ENCODE peak calls at places on chromosomes 13 and 19, in six cellular contexts. One of them, this sample, is unnamed.

GRCh38 chr19:1790054-1790762 is 21.9 kb downstream of the ATP8B3 start:
- DNase-seq in WERI-Rb-1: no peak
- DNase-seq in tibial artery: no peak
- DNase-seq in lower leg skin: no peak
- DNase-seq in GM13977: no peak
- DNase-seq in AG09319: no peak
- DNase-seq in this sample: no peak

GRCh38 chr13:96053003-96053703 is at the start of gene UGGT2:
- DNase-seq in WERI-Rb-1: peak; percentile 99
- DNase-seq in tibial artery: peak; percentile 97
- DNase-seq in lower leg skin: peak; percentile 98
- DNase-seq in GM13977: peak; percentile 98
- DNase-seq in AG09319: peak; percentile 89
- DNase-seq in this sample: peak; percentile 97

GRCh38 chr19:15612342-15612741 is 2.7 kb upstream of the CYP4F8 start:
- DNase-seq in WERI-Rb-1: no peak
- DNase-seq in tibial artery: no peak
- DNase-seq in lower leg skin: no peak
- DNase-seq in GM13977: no peak
- DNase-seq in AG09319: no peak
- DNase-seq in this sample: no peak

GRCh38 chr13:84686973-84687372 is 804.7 kb upstream of the SLITRK1 start:
- DNase-seq in WERI-Rb-1: no peak
- DNase-seq in tibial artery: no peak
- DNase-seq in lower leg skin: no peak
- DNase-seq in GM13977: no peak
- DNase-seq in AG09319: no peak
- DNase-seq in this sample: no peak

GRCh38 chr19:3838661-3839060 is 30.2 kb downstream of the ZFR2 start:
- DNase-seq in WERI-Rb-1: no peak
- DNase-seq in tibial artery: no peak
- DNase-seq in lower leg skin: no peak
- DNase-seq in GM13977: no peak
- DNase-seq in AG09319: no peak
- DNase-seq in this sample: no peak

GRCh38 chr13:107681611-107682010 is 533.7 kb downstream of the LIG4 start:
- DNase-seq in WERI-Rb-1: peak; percentile 30
- DNase-seq in tibial artery: no peak
- DNase-seq in lower leg skin: no peak
- DNase-seq in GM13977: no peak
- DNase-seq in AG09319: no peak
- DNase-seq in this sample: no peak

GRCh38 chr19:48881741-48882657 is 9.8 kb downstream of the PPP1R15A start:
- DNase-seq in WERI-Rb-1: no peak
- DNase-seq in tibial artery: no peak
- DNase-seq in lower leg skin: no peak
- DNase-seq in GM13977: no peak
- DNase-seq in AG09319: no peak
- DNase-seq in this sample: no peak

GRCh38 chr13:101523732-101524131 is 71.3 kb downstream of the ITGBL1 start:
- DNase-seq in WERI-Rb-1: no peak
- DNase-seq in tibial artery: peak; percentile 82
- DNase-seq in lower leg skin: no peak
- DNase-seq in GM13977: no peak
- DNase-seq in AG09319: no peak
- DNase-seq in this sample: no peak

GRCh38 chr13:110759710-110760109 is 46.2 kb downstream of the ING1 start:
- DNase-seq in WERI-Rb-1: no peak
- DNase-seq in tibial artery: no peak
- DNase-seq in lower leg skin: no peak
- DNase-seq in GM13977: no peak
- DNase-seq in AG09319: no peak
- DNase-seq in this sample: no peak

GRCh38 chr19:16160943-16161560 is 12.3 kb downstream of the CIB3 start:
- DNase-seq in WERI-Rb-1: no peak
- DNase-seq in tibial artery: no peak
- DNase-seq in lower leg skin: no peak
- DNase-seq in GM13977: no peak
- DNase-seq in AG09319: no peak
- DNase-seq in this sample: no peak

GRCh38 chr19:10112037-10112751 is 701 bp downstream of the P2RY11 start:
- DNase-seq in WERI-Rb-1: no peak
- DNase-seq in tibial artery: no peak
- DNase-seq in lower leg skin: no peak
- DNase-seq in GM13977: no peak
- DNase-seq in AG09319: no peak
- DNase-seq in this sample: no peak

GRCh38 chr13:73984949-73985691 is 149.1 kb downstream of the KLF12 start:
- DNase-seq in WERI-Rb-1: no peak
- DNase-seq in tibial artery: no peak
- DNase-seq in lower leg skin: no peak
- DNase-seq in GM13977: no peak
- DNase-seq in AG09319: no peak
- DNase-seq in this sample: no peak

GRCh38 chr19:19105365-19106060 is 32.8 kb downstream of the TMEM161A start:
- DNase-seq in WERI-Rb-1: no peak
- DNase-seq in tibial artery: no peak
- DNase-seq in lower leg skin: no peak
- DNase-seq in GM13977: no peak
- DNase-seq in AG09319: peak; percentile 22
- DNase-seq in this sample: peak; percentile 72

GRCh38 chr19:53388168-53388567 is 6.8 kb upstream of the ZNF765 start:
- DNase-seq in WERI-Rb-1: no peak
- DNase-seq in tibial artery: no peak
- DNase-seq in lower leg skin: no peak
- DNase-seq in GM13977: no peak
- DNase-seq in AG09319: no peak
- DNase-seq in this sample: no peak

GRCh38 chr19:46133101-46133627 is 8.7 kb upstream of the IGFL3 start:
- DNase-seq in WERI-Rb-1: peak; percentile 30
- DNase-seq in tibial artery: no peak
- DNase-seq in lower leg skin: peak; percentile 74
- DNase-seq in GM13977: no peak
- DNase-seq in AG09319: peak; percentile 77
- DNase-seq in this sample: no peak

GRCh38 chr19:45092747-45093678 is at the start of gene PPP1R37:
- DNase-seq in WERI-Rb-1: peak; percentile 96
- DNase-seq in tibial artery: peak; percentile 95
- DNase-seq in lower leg skin: peak; percentile 98
- DNase-seq in GM13977: peak; percentile 98
- DNase-seq in AG09319: peak; percentile 91
- DNase-seq in this sample: peak; percentile 96
- TF ChIP-seq CTCF in WERI-Rb-1: no peak
- TF ChIP-seq CTCF in tibial artery: peak; percentile 47
- TF ChIP-seq CTCF in lower leg skin: no peak
- TF ChIP-seq CTCF in GM13977: no peak
- TF ChIP-seq CTCF in AG09319: no peak
- TF ChIP-seq CTCF in this sample: peak; percentile 21

GRCh38 chr19:51664131-51664530 is 17.5 kb upstream of the SIGLEC14 start:
- DNase-seq in WERI-Rb-1: no peak
- DNase-seq in tibial artery: no peak
- DNase-seq in lower leg skin: no peak
- DNase-seq in GM13977: no peak
- DNase-seq in AG09319: no peak
- DNase-seq in this sample: no peak

GRCh38 chr19:51663650-51664049 is 17.0 kb upstream of the SIGLEC14 start:
- DNase-seq in WERI-Rb-1: no peak
- DNase-seq in tibial artery: no peak
- DNase-seq in lower leg skin: no peak
- DNase-seq in GM13977: no peak
- DNase-seq in AG09319: no peak
- DNase-seq in this sample: no peak

GRCh38 chr19:51660975-51661600 is 14.5 kb upstream of the SIGLEC14 start:
- DNase-seq in WERI-Rb-1: peak; percentile 72
- DNase-seq in tibial artery: no peak
- DNase-seq in lower leg skin: no peak
- DNase-seq in GM13977: peak; percentile 46
- DNase-seq in AG09319: no peak
- DNase-seq in this sample: peak; percentile 67

GRCh38 chr19:51668167-51668566 is 21.5 kb upstream of the SIGLEC14 start:
- DNase-seq in WERI-Rb-1: no peak
- DNase-seq in tibial artery: no peak
- DNase-seq in lower leg skin: no peak
- DNase-seq in GM13977: no peak
- DNase-seq in AG09319: no peak
- DNase-seq in this sample: no peak

GRCh38 chr19:51664997-51665396 is 18.4 kb upstream of the SIGLEC14 start:
- DNase-seq in WERI-Rb-1: no peak
- DNase-seq in tibial artery: no peak
- DNase-seq in lower leg skin: no peak
- DNase-seq in GM13977: no peak
- DNase-seq in AG09319: no peak
- DNase-seq in this sample: no peak
- TF ChIP-seq CTCF in WERI-Rb-1: peak; percentile 12
- TF ChIP-seq CTCF in tibial artery: no peak
- TF ChIP-seq CTCF in lower leg skin: no peak
- TF ChIP-seq CTCF in GM13977: no peak
- TF ChIP-seq CTCF in AG09319: peak; percentile 4
- TF ChIP-seq CTCF in this sample: no peak

DNA sequence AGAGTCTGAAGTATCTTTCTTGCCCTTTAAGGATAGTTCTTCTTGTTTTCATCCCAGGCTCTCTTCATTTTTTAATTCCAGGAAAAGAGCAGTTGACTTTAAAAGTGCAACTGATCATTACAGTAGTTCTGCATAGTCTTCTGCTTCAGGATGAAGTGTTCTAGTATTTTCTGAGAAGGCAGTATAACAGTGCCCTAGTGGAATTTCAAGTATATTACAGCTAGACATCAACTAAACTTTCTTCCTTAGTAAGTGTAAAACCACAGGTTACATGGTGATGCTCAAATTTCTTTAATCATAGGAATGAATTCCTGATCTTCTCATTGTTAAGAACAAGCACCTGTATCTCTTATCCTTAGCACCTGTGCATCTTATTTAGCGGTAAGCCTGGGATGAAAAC is 10.9 kb downstream of the NUFIP1 start:
- DNase-seq in WERI-Rb-1: no peak
- DNase-seq in tibial artery: no peak
- DNase-seq in lower leg skin: no peak
- DNase-seq in GM13977: no peak
- DNase-seq in AG09319: no peak
- DNase-seq in this sample: no peak
- TF ChIP-seq CTCF in WERI-Rb-1: no peak
- TF ChIP-seq CTCF in tibial artery: no peak
- TF ChIP-seq CTCF in lower leg skin: no peak
- TF ChIP-seq CTCF in GM13977: no peak
- TF ChIP-seq CTCF in AG09319: no peak
- TF ChIP-seq CTCF in this sample: no peak

GRCh38 chr13:72508392-72508791 is 219.0 kb downstream of the MZT1 start:
- DNase-seq in WERI-Rb-1: no peak
- DNase-seq in tibial artery: no peak
- DNase-seq in lower leg skin: no peak
- DNase-seq in GM13977: no peak
- DNase-seq in AG09319: no peak
- DNase-seq in this sample: no peak

GRCh38 chr13:72507394-72508199 is 219.8 kb downstream of the MZT1 start:
- DNase-seq in WERI-Rb-1: no peak
- DNase-seq in tibial artery: no peak
- DNase-seq in lower leg skin: no peak
- DNase-seq in GM13977: no peak
- DNase-seq in AG09319: no peak
- DNase-seq in this sample: no peak

GRCh38 chr13:72504026-72504925 is 223.2 kb downstream of the MZT1 start:
- DNase-seq in WERI-Rb-1: no peak
- DNase-seq in tibial artery: no peak
- DNase-seq in lower leg skin: no peak
- DNase-seq in GM13977: no peak
- DNase-seq in AG09319: no peak
- DNase-seq in this sample: no peak

GRCh38 chr13:72506706-72507105 is 220.7 kb downstream of the MZT1 start:
- DNase-seq in WERI-Rb-1: no peak
- DNase-seq in tibial artery: no peak
- DNase-seq in lower leg skin: no peak
- DNase-seq in GM13977: no peak
- DNase-seq in AG09319: no peak
- DNase-seq in this sample: no peak

DNA sequence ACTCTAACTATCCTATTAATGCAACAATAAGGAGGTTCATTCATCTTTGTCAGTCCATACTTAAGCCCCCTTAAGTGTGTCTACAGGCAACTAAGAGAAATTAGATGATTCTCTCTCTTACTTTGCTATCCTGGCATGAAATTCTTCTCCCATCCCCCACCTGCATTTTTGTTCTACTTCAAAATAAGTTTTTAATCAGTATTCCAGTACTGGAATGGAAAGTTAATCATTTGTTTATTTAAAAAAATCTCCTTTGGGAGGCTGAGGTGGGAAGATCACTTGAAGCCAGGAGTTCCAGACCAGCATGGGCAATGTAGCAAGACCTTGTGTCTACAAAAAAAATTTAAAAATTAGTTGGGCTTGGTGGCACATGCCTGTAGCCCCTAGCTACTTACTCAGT is 222.1 kb downstream of the MZT1 start:
- DNase-seq in WERI-Rb-1: no peak
- DNase-seq in tibial artery: no peak
- DNase-seq in lower leg skin: no peak
- DNase-seq in GM13977: no peak
- DNase-seq in AG09319: no peak
- DNase-seq in this sample: no peak
- TF ChIP-seq CTCF in WERI-Rb-1: no peak
- TF ChIP-seq CTCF in tibial artery: no peak
- TF ChIP-seq CTCF in lower leg skin: no peak
- TF ChIP-seq CTCF in GM13977: no peak
- TF ChIP-seq CTCF in AG09319: no peak
- TF ChIP-seq CTCF in this sample: no peak

GRCh38 chr13:45464687-45465453 is at the start of gene COG3:
- DNase-seq in WERI-Rb-1: peak; percentile 93
- DNase-seq in tibial artery: peak; percentile 97
- DNase-seq in lower leg skin: peak; percentile 99
- DNase-seq in GM13977: peak; percentile 95
- DNase-seq in AG09319: peak; percentile 94
- DNase-seq in this sample: peak; percentile 96
- TF ChIP-seq CTCF in WERI-Rb-1: peak; percentile 27
- TF ChIP-seq CTCF in tibial artery: peak; percentile 61
- TF ChIP-seq CTCF in lower leg skin: no peak
- TF ChIP-seq CTCF in GM13977: peak; percentile 24
- TF ChIP-seq CTCF in AG09319: peak; percentile 35
- TF ChIP-seq CTCF in this sample: peak; percentile 17

This sample was measured in GM13976.